ENCODE peak calls at places on chromosomes 13 and 19, in six cellular contexts. B is GM12892; J is ureter; U is choroid plexus epithelial cell; X is activated T-helper 1 cell treated with anti-CD3 and anti-CD28 coated beads, Interleukin-2, amount 50 U/mL, for 16 hours; K is NCI-H1105 treated with DMSO at 0.1 percent for 48 hours. D is an unnamed sample.

GRCh38 chr19:55117063-55117635 is 288 bp downstream of the PPP1R12C start:
- DNase-seq in B (no peak), J (no peak), U (no peak), X (no peak), K (no peak), D (no peak)

GRCh38 chr13:44844786-44845185 is 144.5 kb downstream of the NUFIP1 start:
- DNase-seq in B (no peak), J (no peak), U (no peak), X (no peak), K (no peak), D (no peak)

GRCh38 chr19:2424686-2425621 is 2.4 kb downstream of the TIMM13 start:
- DNase-seq in B (no peak), J (no peak), U (peak), X (no peak), K (no peak), D (no peak)

GRCh38 chr19:53927745-53928144 is 18.7 kb downstream of the CACNG7 start:
- DNase-seq in B (no peak), J (no peak), U (peak), X (no peak), K (no peak), D (peak)

GRCh38 chr19:58563034-58563573 is 4.7 kb upstream of the UBE2M start:
- DNase-seq in B (peak), J (no peak), U (no peak), X (no peak), K (no peak), D (no peak)

GRCh38 chr19:12715929-12716328 is 7.8 kb downstream of the TNPO2 start:
- DNase-seq in B (no peak), J (no peak), U (no peak), X (no peak), K (no peak), D (no peak)

GRCh38 chr19:43576479-43576878 is 878 bp downstream of the PINLYP start:
- DNase-seq in B (no peak), J (no peak), U (no peak), X (no peak), K (no peak), D (no peak)

GRCh38 chr19:34480491-34480890 is 1.1 kb upstream of the WTIP start:
- DNase-seq in B (no peak), J (no peak), U (no peak), X (no peak), K (no peak), D (no peak)

GRCh38 chr13:20495087-20496023 is 30.3 kb downstream of the CRYL1 start:
- DNase-seq in B (no peak), J (peak), U (peak), X (no peak), K (peak), D (no peak)

GRCh38 chr13:37345869-37346268 is 240.4 kb upstream of the CSNK1A1L start:
- DNase-seq in B (no peak), J (no peak), U (no peak), X (no peak), K (no peak), D (no peak)

GRCh38 chr19:2607712-2608601 is 94.5 kb downstream of the GNG7 start:
- DNase-seq in B (no peak), J (no peak), U (no peak), X (peak), K (peak), D (no peak)

GRCh38 chr19:14375055-14375581 is 6.1 kb upstream of the ADGRE5 start:
- DNase-seq in B (no peak), J (peak), U (no peak), X (no peak), K (no peak), D (no peak)

GRCh38 chr19:39563408-39563807 is 23.4 kb upstream of the EID2 start:
- DNase-seq in B (no peak), J (no peak), U (peak), X (no peak), K (no peak), D (no peak)

GRCh38 chr13:24199016-24199415 is 38.5 kb downstream of the SPATA13 start:
- DNase-seq in B (no peak), J (no peak), U (no peak), X (no peak), K (no peak), D (no peak)

GRCh38 chr19:42652021-42652420 is 57.3 kb upstream of the CEACAM8 start:
- DNase-seq in B (no peak), J (no peak), U (no peak), X (no peak), K (no peak), D (no peak)

GRCh38 chr19:42130254-42130573 is 2.0 kb downstream of the POU2F2 start:
- DNase-seq in B (no peak), J (no peak), U (no peak), X (no peak), K (no peak), D (no peak)

GRCh38 chr13:33078268-33078667 is 62.0 kb downstream of the KL start:
- DNase-seq in B (no peak), J (no peak), U (no peak), X (no peak), K (no peak), D (no peak)

GRCh38 chr13:94712287-94712811 is at the start of gene SOX21:
- DNase-seq in B (no peak), J (no peak), U (no peak), X (no peak), K (no peak), D (no peak)

GRCh38 chr13:28707629-28708427 is 10.9 kb downstream of the SLC46A3 start:
- DNase-seq in B (no peak), J (no peak), U (peak), X (no peak), K (no peak), D (no peak)

GRCh38 chr13:36057041-36057440 is 74.1 kb downstream of the DCLK1 start:
- DNase-seq in B (no peak), J (no peak), U (peak), X (no peak), K (no peak), D (no peak)

GRCh38 chr13:90792335-90792734 is 555.2 kb upstream of the MIR17HG start:
- DNase-seq in B (no peak), J (no peak), U (no peak), X (no peak), K (no peak), D (no peak)

GRCh38 chr13:109737606-109738005 is 48.8 kb downstream of the IRS2 start:
- DNase-seq in B (no peak), J (no peak), U (no peak), X (no peak), K (no peak), D (no peak)